ENCODE peak calls at places on chromosome 14, in five cellular contexts. Y is frontal cortex, W is ACHN, J is WERI-Rb-1, X is GM23338. A is an unnamed sample.

GRCh38 chr14:36874396-36875138 is 212.9 kb downstream of the PAX9 start:
- DNase-seq in J (no peak), X (no peak), Y (no peak), W (no peak), A (no peak)

GRCh38 chr14:71358209-71358931 is 451.1 kb downstream of the PCNX1 start:
- DNase-seq in J (no peak), Y (no peak), W (no peak), X (no peak), A (no peak)

GRCh38 chr14:79016828-79017505 is 846.8 kb downstream of the NRXN3 start:
- DNase-seq in Y (no peak), W (peak), X (no peak), J (no peak), A (no peak)

GRCh38 chr14:98953544-98954346 is 318.3 kb downstream of the BCL11B start:
- DNase-seq in X (no peak), J (no peak), Y (no peak), W (no peak), A (no peak)

GRCh38 chr14:101559624-101560533 is 1.4 kb upstream of the DIO3 start:
- DNase-seq in Y (peak), W (no peak), J (no peak), X (peak), A (no peak)

GRCh38 chr14:79630561-79630960 is 580.7 kb downstream of the DIO2 start:
- DNase-seq in J (no peak), W (no peak), X (no peak), Y (no peak), A (no peak)

GRCh38 chr14:54396183-54396492 is 669 bp upstream of the CDKN3 start:
- DNase-seq in J (no peak), X (no peak), Y (no peak), W (no peak), A (no peak)

GRCh38 chr14:91416744-91417133 is 881 bp downstream of the CCDC88C start:
- DNase-seq in X (peak), J (no peak), W (no peak), Y (no peak), A (no peak)

GRCh38 chr14:102341566-102341965 is 21.1 kb downstream of the CINP start:
- DNase-seq in J (no peak), X (no peak), W (no peak), Y (no peak), A (no peak)

GRCh38 chr14:90758028-90758889 is 58.0 kb downstream of the TTC7B start:
- DNase-seq in Y (peak), X (peak), J (peak), W (peak), A (peak)

A was measured in CD8-positive, alpha-beta T cell.